ENCODE peak calls at places on chromosomes 11 and 22, in four cellular contexts. One of them, this sample, is unnamed.

GRCh38 chr22:44705022-44705297 is 3.0 kb downstream of the PRR5 start:
- DNase-seq in GM12878: no peak
- DNase-seq in K562: no peak
- DNase-seq in IMR-90: no peak
- DNase-seq in this sample: no peak

GRCh38 chr11:111871693-111872161 is 346 bp upstream of the ALG9 start:
- DNase-seq in GM12878: no peak
- DNase-seq in IMR-90: no peak
- DNase-seq in K562: no peak
- DNase-seq in this sample: no peak

GRCh38 chr11:129374993-129375721 is 491 bp upstream of the BARX2 start:
- DNase-seq in K562: no peak
- DNase-seq in IMR-90: no peak
- DNase-seq in GM12878: no peak
- DNase-seq in this sample: peak

GRCh38 chr11:8878771-8879170 is 32.2 kb upstream of the AKIP1 start:
- DNase-seq in IMR-90: no peak
- DNase-seq in K562: no peak
- DNase-seq in GM12878: no peak
- DNase-seq in this sample: no peak

GRCh38 chr11:114892381-114893197 is 214.3 kb downstream of the NXPE2 start:
- DNase-seq in IMR-90: no peak
- DNase-seq in K562: peak
- DNase-seq in GM12878: no peak
- DNase-seq in this sample: peak

GRCh38 chr11:68969386-68969785 is 11.4 kb downstream of the MRGPRD start:
- DNase-seq in IMR-90: no peak
- DNase-seq in K562: no peak
- DNase-seq in GM12878: no peak
- DNase-seq in this sample: no peak

GRCh38 chr11:7967097-7967496 is 1.9 kb upstream of the NLRP10 start:
- DNase-seq in K562: no peak
- DNase-seq in IMR-90: peak
- DNase-seq in GM12878: no peak
- DNase-seq in this sample: no peak

GRCh38 chr11:94665116-94665659 is 98.0 kb downstream of the PIWIL4 start:
- DNase-seq in IMR-90: no peak
- DNase-seq in K562: no peak
- DNase-seq in GM12878: no peak
- DNase-seq in this sample: no peak

GRCh38 chr11:132024587-132025295 is 654.3 kb downstream of the NTM start:
- DNase-seq in K562: no peak
- DNase-seq in GM12878: peak
- DNase-seq in IMR-90: peak
- DNase-seq in this sample: no peak

GRCh38 chr22:35319244-35319985 is 19.7 kb downstream of the TOM1 start:
- DNase-seq in K562: no peak
- DNase-seq in GM12878: no peak
- DNase-seq in IMR-90: no peak
- DNase-seq in this sample: no peak

GRCh38 chr11:133819114-133819513 is 26.2 kb downstream of the SPATA19 start:
- DNase-seq in IMR-90: no peak
- DNase-seq in K562: no peak
- DNase-seq in GM12878: no peak
- DNase-seq in this sample: no peak

GRCh38 chr11:121551463-121551862 is 98.7 kb upstream of the SORL1-AS1 start:
- DNase-seq in GM12878: no peak
- DNase-seq in IMR-90: no peak
- DNase-seq in K562: no peak
- DNase-seq in this sample: no peak
- TF ChIP-seq ELK1 in GM12878: no peak
- TF ChIP-seq ELK1 in IMR-90: no peak
- TF ChIP-seq ELK1 in K562: no peak
- TF ChIP-seq ELK1 in this sample: no peak

GRCh38 chr11:925496-926301 is at the start of gene AP2A2:
- DNase-seq in GM12878: no peak
- DNase-seq in K562: peak
- DNase-seq in IMR-90: peak
- DNase-seq in this sample: peak
- TF ChIP-seq ELK1 in GM12878: no peak
- TF ChIP-seq ELK1 in K562: no peak
- TF ChIP-seq ELK1 in IMR-90: no peak
- TF ChIP-seq ELK1 in this sample: no peak

GRCh38 chr11:76823481-76824028 is 37.2 kb upstream of the ACER3 start:
- DNase-seq in GM12878: no peak
- DNase-seq in K562: peak
- DNase-seq in IMR-90: peak
- DNase-seq in this sample: peak
- TF ChIP-seq ELK1 in GM12878: no peak
- TF ChIP-seq ELK1 in K562: no peak
- TF ChIP-seq ELK1 in IMR-90: no peak
- TF ChIP-seq ELK1 in this sample: no peak

GRCh38 chr11:34792814-34793241 is 123.4 kb downstream of the APIP start:
- DNase-seq in K562: no peak
- DNase-seq in IMR-90: no peak
- DNase-seq in GM12878: no peak
- DNase-seq in this sample: no peak
- TF ChIP-seq ELK1 in K562: no peak
- TF ChIP-seq ELK1 in IMR-90: no peak
- TF ChIP-seq ELK1 in GM12878: no peak
- TF ChIP-seq ELK1 in this sample: no peak